ENCODE peak calls at places on chromosomes 13 and 19, in six cellular contexts. M, D, H, Q, G and B are unnamed samples.

GRCh38 chr19:45403781-45404556 is 900 bp downstream of the PPP1R13L start:
- DNase-seq in M (peak), D (no peak), H (peak), Q (no peak), G (peak), B (peak)

GRCh38 chr19:54164369-54165068 is 5.0 kb upstream of the LENG1 start:
- DNase-seq in M (peak), D (no peak), H (peak), Q (peak), G (peak), B (peak)

GRCh38 chr19:47232422-47233211 is 1.6 kb upstream of the BBC3 start:
- DNase-seq in M (no peak), D (no peak), H (no peak), Q (no peak), G (no peak), B (peak)

GRCh38 chr13:68026077-68026476 is 795.9 kb upstream of the PCDH9 start:
- DNase-seq in M (no peak), D (no peak), H (no peak), Q (no peak), G (no peak), B (no peak)

GRCh38 chr19:8592231-8593009 is 15.2 kb upstream of the MYO1F start:
- DNase-seq in M (peak), D (peak), H (peak), Q (peak), G (peak), B (peak)

GRCh38 chr13:91278888-91279287 is 68.6 kb upstream of the MIR17HG start:
- DNase-seq in M (no peak), D (no peak), H (no peak), Q (no peak), G (no peak), B (no peak)

GRCh38 chr13:19766637-19767036 is 16.1 kb downstream of the PSPC1 start:
- DNase-seq in M (no peak), D (no peak), H (no peak), Q (no peak), G (no peak), B (no peak)

GRCh38 chr13:52001120-52001731 is 10.0 kb downstream of the ATP7B start:
- DNase-seq in M (no peak), D (no peak), H (no peak), Q (peak), G (no peak), B (no peak)

GRCh38 chr19:29579308-29579910 is 26.7 kb upstream of the POP4 start:
- DNase-seq in M (no peak), D (no peak), H (no peak), Q (no peak), G (no peak), B (no peak)

GRCh38 chr13:25463496-25463895 is 91.7 kb downstream of the ATP8A2 start:
- DNase-seq in M (no peak), D (no peak), H (no peak), Q (no peak), G (no peak), B (no peak)

GRCh38 chr13:50829896-50830295 is 13.6 kb downstream of the DLEU7 start:
- DNase-seq in M (no peak), D (no peak), H (no peak), Q (no peak), G (no peak), B (no peak)

GRCh38 chr13:77833331-77833863 is 85.2 kb downstream of the EDNRB start:
- DNase-seq in M (no peak), D (no peak), H (no peak), Q (peak), G (no peak), B (no peak)

GRCh38 chr19:741506-742131 is 9.3 kb upstream of the MISP start:
- DNase-seq in M (no peak), D (no peak), H (no peak), Q (peak), G (no peak), B (no peak)

GRCh38 chr13:59303433-59303832 is 860.3 kb downstream of the DIAPH3 start:
- DNase-seq in M (no peak), D (no peak), H (no peak), Q (no peak), G (no peak), B (no peak)

GRCh38 chr19:51242881-51243280 is 8.0 kb upstream of the SIGLECL1 start:
- DNase-seq in M (no peak), D (no peak), H (no peak), Q (no peak), G (no peak), B (no peak)

GRCh38 chr19:50777261-50777660 is 7.0 kb downstream of the GPR32 start:
- DNase-seq in M (no peak), D (no peak), H (no peak), Q (no peak), G (no peak), B (no peak)

GRCh38 chr19:55519461-55520311 is 17.2 kb downstream of the SBK2 start:
- DNase-seq in M (no peak), D (no peak), H (no peak), Q (no peak), G (no peak), B (no peak)

GRCh38 chr19:17766543-17767131 is 15.4 kb downstream of the FCHO1 start:
- DNase-seq in M (peak), D (peak), H (peak), Q (peak), G (peak), B (peak)

GRCh38 chr19:57099199-57099661 is 20.6 kb upstream of the USP29 start:
- DNase-seq in M (no peak), D (peak), H (peak), Q (peak), G (peak), B (no peak)

GRCh38 chr13:41494202-41494601 is 36.9 kb downstream of the RGCC start:
- DNase-seq in M (no peak), D (no peak), H (no peak), Q (no peak), G (no peak), B (no peak)

GRCh38 chr19:13978306-13978705 is 26.0 kb downstream of the DCAF15 start:
- DNase-seq in M (peak), D (no peak), H (peak), Q (no peak), G (peak), B (peak)

GRCh38 chr19:2992958-2993357 is 15.6 kb downstream of the TLE6 start:
- DNase-seq in M (no peak), D (no peak), H (no peak), Q (no peak), G (no peak), B (no peak)

GRCh38 chr13:31409678-31410356 is 210.0 kb downstream of the B3GLCT start:
- DNase-seq in M (no peak), D (no peak), H (no peak), Q (peak), G (no peak), B (no peak)

GRCh38 chr13:54206601-54207000 is 1178.0 kb downstream of the OLFM4 start:
- DNase-seq in M (no peak), D (no peak), H (no peak), Q (peak), G (no peak), B (no peak)